ENCODE peak calls at places on chromosomes 16 and 17, in six cellular contexts. Y is mucosa of gallbladder; D is NCI-H1417; X is activated CD8-positive, alpha-beta memory T cell treated with anti-CD3 and anti-CD28 coated beads for 48 hours; I is GM12865; P is Caco-2. J is an unnamed sample.

GRCh38 chr16:1819611-1820010 is 7.0 kb downstream of the HAGH start:
- DNase-seq in D (no peak), I (no peak), Y (no peak), X (no peak), P (no peak), J (no peak)

GRCh38 chr16:56841233-56841632 is 23.8 kb upstream of the SLC12A3 start:
- DNase-seq in X (no peak), Y (no peak), P (no peak), I (no peak), D (no peak), J (no peak)

GRCh38 chr17:42422412-42422957 is 571 bp downstream of the CAVIN1 start:
- DNase-seq in P (no peak), Y (no peak), X (no peak), I (peak), D (peak), J (peak)

GRCh38 chr17:31593806-31594205 is 202.3 kb downstream of the RAB11FIP4 start:
- DNase-seq in Y (no peak), D (no peak), I (no peak), X (no peak), P (peak), J (no peak)

GRCh38 chr17:49730787-49731441 is 23.1 kb upstream of the SLC35B1 start:
- DNase-seq in I (no peak), X (no peak), P (no peak), Y (no peak), D (no peak), J (no peak)

GRCh38 chr16:75058815-75059214 is 57.8 kb downstream of the LDHD start:
- DNase-seq in X (no peak), P (no peak), Y (no peak), D (no peak), I (no peak), J (no peak)

GRCh38 chr16:47732806-47733150 is 271.6 kb downstream of the PHKB start:
- DNase-seq in D (no peak), I (no peak), P (no peak), Y (no peak), X (no peak), J (no peak)

GRCh38 chr17:17560975-17561374 is 30.5 kb downstream of the PEMT start:
- DNase-seq in Y (no peak), X (no peak), P (no peak), D (no peak), I (no peak), J (no peak)

GRCh38 chr16:80841231-80841630 is 36.8 kb upstream of the CDYL2 start:
- DNase-seq in Y (no peak), X (no peak), I (no peak), D (no peak), P (no peak), J (no peak)

GRCh38 chr17:530851-531250 is 178.2 kb upstream of the RPH3AL start:
- DNase-seq in I (no peak), X (no peak), D (no peak), Y (no peak), P (no peak), J (no peak)

GRCh38 chr16:11964761-11965539 is at the start of gene TNFRSF17:
- DNase-seq in X (no peak), Y (no peak), I (peak), D (no peak), P (no peak), J (no peak)

GRCh38 chr17:44022246-44022645 is 7.5 kb upstream of the TMEM101 start:
- DNase-seq in X (no peak), D (no peak), P (no peak), Y (no peak), I (no peak), J (no peak)

GRCh38 chr17:7144203-7144602 is 29.6 kb upstream of the ASGR2 start:
- DNase-seq in I (no peak), D (peak), P (no peak), X (no peak), Y (no peak), J (no peak)

GRCh38 chr17:16927641-16928321 is 44.1 kb downstream of the TNFRSF13B start:
- DNase-seq in X (no peak), P (peak), I (no peak), Y (no peak), D (no peak), J (no peak)

GRCh38 chr17:64998436-64999190 is 57.9 kb downstream of the GNA13 start:
- DNase-seq in Y (no peak), X (no peak), I (no peak), P (no peak), D (no peak), J (no peak)

GRCh38 chr16:30656974-30657865 is 1.0 kb upstream of the FBRS start:
- DNase-seq in X (peak), D (peak), I (no peak), Y (no peak), P (no peak), J (no peak)

GRCh38 chr16:22373662-22374310 is 633 bp downstream of the CDR2 start:
- DNase-seq in P (peak), Y (peak), I (peak), D (peak), X (peak), J (peak)

GRCh38 chr17:2173005-2173404 is 118.1 kb downstream of the HIC1 start:
- DNase-seq in P (no peak), X (no peak), I (no peak), Y (no peak), D (no peak), J (no peak)

GRCh38 chr17:61053469-61053868 is 346.2 kb upstream of the TBX2 start:
- DNase-seq in Y (no peak), X (no peak), D (no peak), I (no peak), P (no peak), J (no peak)

GRCh38 chr16:70646260-70647241 is at the start of gene IL34:
- DNase-seq in X (no peak), Y (no peak), D (peak), P (no peak), I (no peak), J (no peak)